ENCODE peak calls at places on chromosomes 5 and 9, in four cellular contexts. Q is fibroblast of mammary gland, N is skeletal muscle cell, L is Caco-2. C is an unnamed sample.
A peak's percentile ranks its signal among the peaks of the same experiment; 100 is the strongest.

GRCh38 chr5:54656261-54656728 is 138.7 kb downstream of the SNX18 start:
- DNase-seq in Q (no peak), N (no peak), L (no peak), C (no peak)

GRCh38 chr5:149172261-149172660 is 31.0 kb downstream of the ABLIM3 start:
- DNase-seq in L (no peak), N (peak; percentile 49), Q (peak; percentile 91), C (no peak)

GRCh38 chr5:150562832-150563231 is 54.9 kb downstream of the NDST1 start:
- DNase-seq in L (peak; percentile 71), N (no peak), Q (peak; percentile 74), C (no peak)

GRCh38 chr9:110321055-110321454 is 16.6 kb downstream of the TXNDC8 start:
- DNase-seq in N (no peak), Q (peak; percentile 36), L (no peak), C (no peak)

GRCh38 chr5:65882278-65882677 is 44.1 kb upstream of the ERBIN start:
- DNase-seq in N (no peak), L (no peak), Q (no peak), C (no peak)

GRCh38 chr9:82797539-82797938 is 265.4 kb downstream of the RASEF start:
- DNase-seq in N (no peak), L (no peak), Q (no peak), C (peak; percentile 64)

GRCh38 chr5:111792659-111793058 is 35.7 kb upstream of the NREP start:
- DNase-seq in N (no peak), Q (peak; percentile 85), L (no peak), C (no peak)

GRCh38 chr9:98810106-98810840 is 2.8 kb downstream of the GALNT12 start:
- DNase-seq in Q (peak; percentile 56), L (no peak), N (no peak), C (no peak)

GRCh38 chr5:33588654-33589372 is 148.0 kb downstream of the TARS1 start:
- DNase-seq in N (no peak), Q (no peak), L (peak; percentile 59), C (no peak)

GRCh38 chr5:102271759-102272158 is 24.3 kb downstream of the SLCO4C1 start:
- DNase-seq in L (peak; percentile 27), Q (no peak), N (no peak), C (no peak)

GRCh38 chr9:101485873-101486692 is 47.6 kb upstream of the RNF20 start:
- DNase-seq in N (no peak), Q (peak; percentile 27), L (peak; percentile 20), C (no peak)

GRCh38 chr9:133968966-133969617 is 23.0 kb downstream of the VAV2 start:
- DNase-seq in N (no peak), Q (no peak), L (no peak), C (no peak)
- H3K4me3 ChIP-seq in N (no peak overlapping the region), Q (no peak overlapping the region), L (no peak overlapping the region), C (no peak overlapping the region)

GRCh38 chr9:93094294-93095204 is 1.5 kb upstream of the CARD19 start:
- DNase-seq in L (no peak), Q (no peak), N (no peak), C (no peak)
- H3K4me3 ChIP-seq in L (peak overlapping the region; percentile 38), Q (peak overlapping the region; percentile 33), N (peak overlapping the region; percentile 49), C (peak overlapping the region; percentile 32)

GRCh38 chr5:127290946-127291763 is 559 bp downstream of the MEGF10 start:
- DNase-seq in L (no peak), Q (no peak), N (no peak), C (no peak)
- H3K4me3 ChIP-seq in L (no peak overlapping the region), Q (peak overlapping the region; percentile 48), N (peak overlapping the region; percentile 61), C (no peak overlapping the region)

GRCh38 chr5:88885043-88885442 is 2.1 kb upstream of the MEF2C start:
- DNase-seq in N (no peak), Q (no peak), L (no peak), C (no peak)
- H3K4me3 ChIP-seq in N (no peak overlapping the region), Q (no peak overlapping the region), L (no peak overlapping the region), C (no peak overlapping the region)

GRCh38 chr5:137856916-137857862 is 10.5 kb upstream of the MYOT start:
- DNase-seq in L (no peak), Q (no peak), N (no peak), C (no peak)

GRCh38 chr5:137858954-137859353 is 8.7 kb upstream of the MYOT start:
- DNase-seq in L (no peak), N (no peak), Q (no peak), C (no peak)

GRCh38 chr5:137856201-137856600 is 11.5 kb upstream of the MYOT start:
- DNase-seq in Q (no peak), N (no peak), L (no peak), C (no peak)

GRCh38 chr5:137862251-137862650 is 5.4 kb upstream of the MYOT start:
- DNase-seq in N (no peak), Q (no peak), L (no peak), C (no peak)

GRCh38 chr5:137858223-137858916 is 9.3 kb upstream of the MYOT start:
- DNase-seq in L (no peak), Q (peak; percentile 49), N (no peak), C (no peak)
- H3K4me3 ChIP-seq in L (no peak overlapping the region), Q (no peak overlapping the region), N (no peak overlapping the region), C (no peak overlapping the region)

GRCh38 chr5:174724484-174725260 is at the start of gene MSX2:
- DNase-seq in Q (peak; percentile 78), L (peak; percentile 95), N (peak; percentile 4), C (peak; percentile 93)
- H3K4me3 ChIP-seq in Q (peak within 1 kb of the TSS; percentile 57), L (peak within 1 kb of the TSS; percentile 94), N (peak within 1 kb of the TSS; percentile 44), C (peak within 1 kb of the TSS; percentile 82)

GRCh38 chr9:35791321-35791921 is at the start of gene NPR2:
- DNase-seq in N (no peak), L (no peak), Q (no peak), C (no peak)
- H3K4me3 ChIP-seq in N (peak within 1 kb of the TSS; percentile 55), L (no peak within 1 kb of the TSS), Q (peak within 1 kb of the TSS; percentile 57), C (no peak within 1 kb of the TSS)

C was measured in HAP-1.